ENCODE peak calls at places on chromosome 19, in six cellular contexts. M is PC-3; L is ovary; W is fibroblast of mammary gland; X is body of pancreas; T is naive thymus-derived CD4-positive, alpha-beta T cell. C is an unnamed sample.

GRCh38 chr19:45322311-45322710 is 364 bp downstream of the CKM start:
- DNase-seq in M (no peak), L (no peak), W (no peak), X (no peak), T (no peak), C (peak; percentile 57)

GRCh38 chr19:35044317-35045117 is 3.0 kb downstream of the HPN start:
- DNase-seq in M (peak; percentile 62), L (peak; percentile 69), W (peak; percentile 57), X (peak; percentile 58), T (no peak), C (peak; percentile 44)

GRCh38 chr19:19554074-19555023 is 16.3 kb downstream of the CILP2 start:
- DNase-seq in M (peak; percentile 55), L (no peak), W (peak; percentile 48), X (peak; percentile 23), T (no peak), C (peak; percentile 17)

GRCh38 chr19:42176990-42177685 is 40.3 kb downstream of the DEDD2 start:
- DNase-seq in M (peak; percentile 69), L (peak; percentile 80), W (peak; percentile 66), X (peak; percentile 67), T (peak; percentile 69), C (peak; percentile 39)

GRCh38 chr19:47447470-47448359 is 24.0 kb downstream of the SLC8A2 start:
- DNase-seq in M (peak; percentile 37), L (peak; percentile 63), W (peak; percentile 41), X (no peak), T (peak; percentile 64), C (peak; percentile 59)

GRCh38 chr19:33402421-33403220 is 29.1 kb downstream of the CEBPG start:
- DNase-seq in M (no peak), L (peak; percentile 34), W (no peak), X (no peak), T (no peak), C (no peak)

GRCh38 chr19:2059422-2060201 is 8.6 kb upstream of the MKNK2 start:
- DNase-seq in M (peak; percentile 81), L (no peak), W (peak; percentile 73), X (peak; percentile 87), T (no peak), C (no peak)

GRCh38 chr19:31266731-31267130 is 82.5 kb downstream of the TSHZ3 start:
- DNase-seq in M (no peak), L (no peak), W (no peak), X (no peak), T (no peak), C (no peak)

GRCh38 chr19:16825312-16826168 is 3.7 kb upstream of the SIN3B start:
- DNase-seq in M (no peak), L (peak; percentile 80), W (peak; percentile 87), X (peak; percentile 58), T (no peak), C (no peak)

GRCh38 chr19:19410553-19411550 is 5.4 kb downstream of the GATAD2A start:
- DNase-seq in M (no peak), L (no peak), W (no peak), X (no peak), T (no peak), C (no peak)

GRCh38 chr19:36265064-36265463 is 50.2 kb downstream of the ZNF146 start:
- DNase-seq in M (no peak), L (no peak), W (no peak), X (no peak), T (no peak), C (no peak)

GRCh38 chr19:40560092-40560507 is 16.6 kb upstream of the SHKBP1 start:
- DNase-seq in M (no peak), L (no peak), W (no peak), X (no peak), T (no peak), C (no peak)

GRCh38 chr19:55642153-55643002 is 1.1 kb upstream of the ZNF581 start:
- DNase-seq in M (peak; percentile 51), L (peak; percentile 69), W (no peak), X (no peak), T (peak; percentile 47), C (no peak)

GRCh38 chr19:4063369-4064072 is 3.2 kb downstream of the ZBTB7A start:
- DNase-seq in M (no peak), L (no peak), W (no peak), X (no peak), T (no peak), C (no peak)

GRCh38 chr19:4064073-4064550 is 2.6 kb downstream of the ZBTB7A start:
- DNase-seq in M (peak; percentile 16), L (peak; percentile 72), W (peak; percentile 31), X (peak; percentile 44), T (no peak), C (no peak)

GRCh38 chr19:4061683-4062575 is 4.8 kb downstream of the ZBTB7A start:
- DNase-seq in M (peak; percentile 57), L (no peak), W (peak; percentile 31), X (peak; percentile 88), T (no peak), C (no peak)

GRCh38 chr19:4061178-4061682 is 5.5 kb downstream of the ZBTB7A start:
- DNase-seq in M (peak; percentile 51), L (peak; percentile 78), W (peak; percentile 61), X (peak; percentile 94), T (no peak), C (no peak)

GRCh38 chr19:4062576-4063368 is 3.9 kb downstream of the ZBTB7A start:
- DNase-seq in M (no peak), L (no peak), W (peak; percentile 35), X (no peak), T (no peak), C (no peak)
- H3K4me3 ChIP-seq in M (peak overlapping the region; percentile 87), L (peak overlapping the region; percentile 67), W (peak overlapping the region; percentile 73), X (no peak overlapping the region), T (no peak overlapping the region), C (no peak overlapping the region)

GRCh38 chr19:54164369-54165068 is 5.0 kb upstream of the LENG1 start:
- DNase-seq in M (peak; percentile 94), L (peak; percentile 64), W (no peak), X (peak; percentile 75), T (no peak), C (no peak)

GRCh38 chr19:54160948-54161347 is 1.4 kb upstream of the LENG1 start:
- DNase-seq in M (peak; percentile 43), L (peak; percentile 62), W (no peak), X (no peak), T (no peak), C (no peak)

GRCh38 chr19:54160182-54160811 is 776 bp upstream of the LENG1 start:
- DNase-seq in M (peak; percentile 43), L (peak; percentile 63), W (peak; percentile 43), X (no peak), T (peak; percentile 13), C (no peak)

GRCh38 chr19:54162884-54163283 is 3.4 kb upstream of the LENG1 start:
- DNase-seq in M (no peak), L (no peak), W (no peak), X (no peak), T (no peak), C (no peak)

GRCh38 chr19:54162241-54162805 is 2.8 kb upstream of the LENG1 start:
- DNase-seq in M (peak; percentile 86), L (peak; percentile 93), W (peak; percentile 77), X (peak; percentile 94), T (peak; percentile 77), C (peak; percentile 33)
- H3K4me3 ChIP-seq in M (peak overlapping the region; percentile 71), L (peak overlapping the region; percentile 33), W (peak overlapping the region; percentile 54), X (no peak overlapping the region), T (peak overlapping the region; percentile 53), C (peak overlapping the region; percentile 32)

GRCh38 chr19:3722443-3723109 is 14.4 kb downstream of the TJP3 start:
- DNase-seq in M (peak; percentile 48), L (no peak), W (no peak), X (peak; percentile 89), T (no peak), C (no peak)
- H3K4me3 ChIP-seq in M (peak overlapping the region; percentile 62), L (peak overlapping the region; percentile 14), W (no peak overlapping the region), X (peak overlapping the region; percentile 33), T (peak overlapping the region; percentile 61), C (no peak overlapping the region)

GRCh38 chr19:3310280-3310679 is 56.1 kb upstream of the NFIC start:
- DNase-seq in M (no peak), L (no peak), W (no peak), X (no peak), T (no peak), C (no peak)

GRCh38 chr19:3310711-3311110 is 55.7 kb upstream of the NFIC start:
- DNase-seq in M (no peak), L (no peak), W (no peak), X (no peak), T (no peak), C (no peak)

GRCh38 chr19:3309724-3310123 is 56.7 kb upstream of the NFIC start:
- DNase-seq in M (no peak), L (no peak), W (no peak), X (no peak), T (no peak), C (no peak)

GRCh38 chr19:3302755-3303154 is 63.6 kb upstream of the NFIC start:
- DNase-seq in M (no peak), L (no peak), W (no peak), X (no peak), T (no peak), C (no peak)

GRCh38 chr19:3304871-3305423 is 61.4 kb upstream of the NFIC start:
- DNase-seq in M (peak; percentile 77), L (peak; percentile 86), W (peak; percentile 72), X (peak; percentile 78), T (peak; percentile 59), C (peak; percentile 79)
- H3K4me3 ChIP-seq in M (no peak overlapping the region), L (no peak overlapping the region), W (no peak overlapping the region), X (no peak overlapping the region), T (no peak overlapping the region), C (no peak overlapping the region)